ENCODE peak calls at places on chromosomes 7 and 10, in four cellular contexts. B is brain microvascular endothelial cell, G is pancreas, A is stomach. T is an unnamed sample.
A peak's percentile ranks its signal among the peaks of the same experiment; 100 is the strongest.

GRCh38 chr10:21292763-21293517 is 232.5 kb downstream of the SKIDA1 start:
- DNase-seq in G (no peak), A (no peak), B (peak; percentile 98), T (peak; percentile 34)

GRCh38 chr7:27101188-27101905 is 1.1 kb downstream of the HOXA2 start:
- DNase-seq in B (no peak), A (no peak), G (no peak), T (peak; percentile 39)

GRCh38 chr7:2978403-2978802 is 65.3 kb downstream of the CARD11 start:
- DNase-seq in A (peak; percentile 70), B (no peak), G (peak; percentile 62), T (peak; percentile 64)

GRCh38 chr7:51366930-51367613 is 50.5 kb upstream of the COBL start:
- DNase-seq in G (no peak), B (peak; percentile 40), A (peak; percentile 54), T (peak; percentile 45)

GRCh38 chr7:7653568-7654187 is 13.1 kb downstream of the UMAD1 start:
- DNase-seq in G (no peak), B (no peak), A (no peak), T (no peak)

GRCh38 chr10:86688398-86688921 is 20.1 kb downstream of the LDB3 start:
- DNase-seq in B (peak; percentile 56), A (peak; percentile 65), G (peak; percentile 61), T (peak; percentile 65)

GRCh38 chr10:94630017-94630688 is 53.4 kb upstream of the CYP2C18 start:
- DNase-seq in A (no peak), G (no peak), B (no peak), T (no peak)

GRCh38 chr7:2787251-2787968 is 56.7 kb downstream of the GNA12 start:
- DNase-seq in A (no peak), B (no peak), G (no peak), T (no peak)

GRCh38 chr10:102627141-102627445 is 17.2 kb upstream of the TRIM8 start:
- DNase-seq in G (no peak), A (no peak), B (no peak), T (no peak)
- H3K27ac ChIP-seq in G (peak overlapping the region; percentile 54), A (peak overlapping the region; percentile 87), B (peak overlapping the region; percentile 81), T (peak overlapping the region; percentile 75)

DNA sequence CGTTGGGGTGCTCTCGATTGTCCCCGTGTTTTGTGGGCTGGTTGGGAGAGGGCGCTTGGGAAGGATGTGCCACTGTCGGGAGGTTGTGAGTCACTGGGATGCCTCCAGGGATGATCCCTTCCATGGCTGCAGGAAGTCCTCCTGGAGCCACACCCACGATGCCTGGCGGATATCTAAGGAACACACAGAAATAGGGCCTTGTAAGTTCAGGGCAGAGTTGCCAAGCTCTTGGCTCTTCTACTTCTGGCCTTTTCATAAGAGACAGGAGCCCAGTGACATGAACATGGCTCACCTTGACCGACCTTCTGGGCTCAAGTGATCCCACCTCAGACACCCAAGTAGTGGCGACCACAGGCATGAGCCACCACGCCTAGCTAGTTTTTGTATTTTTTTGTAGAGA is 47.6 kb downstream of the ZRANB1 start:
- DNase-seq in G (no peak), A (no peak), B (no peak), T (no peak)
- H3K36me3 ChIP-seq in G (peaks cover 8% of the 10 kb centered on the region), A (peaks cover 99% of the 10 kb centered on the region), B (peaks cover 63% of the 10 kb centered on the region), T (no peaks in the 10 kb centered on the region)

DNA sequence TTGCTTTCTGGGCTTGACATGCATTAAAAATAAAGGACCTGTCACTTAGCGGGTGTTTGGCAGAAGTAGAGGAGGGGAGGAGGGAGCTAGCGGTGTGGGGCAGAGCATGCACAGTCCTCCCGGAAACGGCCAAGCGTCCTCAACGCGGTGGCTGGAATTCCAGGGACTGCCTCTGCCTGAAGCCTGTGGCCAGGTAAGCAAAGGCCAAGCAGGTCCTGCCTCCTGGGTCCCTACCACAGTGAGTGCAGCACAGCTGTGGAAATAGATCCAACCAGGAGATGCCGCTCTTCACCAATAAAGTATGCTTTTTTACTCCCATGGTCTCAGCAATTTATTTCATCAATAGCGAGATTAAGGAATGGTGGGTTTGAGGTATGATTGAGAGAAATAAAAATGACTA is 323.4 kb downstream of the WDR37 start:
- DNase-seq in G (no peak), A (peak; percentile 24), B (no peak), T (peak; percentile 8)
- TF ChIP-seq CTCF in G (no peak), A (no peak), B (no peak), T (no peak)

DNA sequence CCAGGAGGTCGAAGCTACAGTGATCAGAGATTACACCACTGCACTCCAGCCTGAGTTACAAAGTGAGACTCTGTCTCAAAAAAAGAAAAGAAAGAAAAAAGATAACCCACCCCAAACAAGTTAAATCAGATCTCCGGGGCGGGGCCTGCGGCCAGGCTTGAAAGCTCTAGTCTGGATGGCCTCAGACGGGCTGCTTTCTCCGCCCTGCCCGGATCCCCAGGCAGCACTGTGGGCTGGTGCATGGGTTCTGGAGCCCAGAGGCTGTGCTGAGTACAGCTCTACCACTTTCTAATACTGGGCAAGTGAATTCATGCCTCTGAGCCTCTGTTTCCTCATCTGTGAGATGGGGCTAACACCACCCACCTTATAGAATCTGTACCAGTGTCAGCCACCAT is 83.7 kb downstream of the ZMIZ1 start:
- DNase-seq in G (no peak), A (no peak), B (no peak), T (no peak)
- H3K27ac ChIP-seq in G (no peak overlapping the region), A (peak overlapping the region; percentile 91), B (peak overlapping the region; percentile 92), T (peak overlapping the region; percentile 42)

GRCh38 chr7:35891004-35891830 is 90.4 kb downstream of the SEPTIN7 start:
- DNase-seq in G (no peak), B (no peak), A (no peak), T (no peak)

GRCh38 chr7:35894721-35895120 is 93.9 kb downstream of the SEPTIN7 start:
- DNase-seq in B (no peak), A (no peak), G (no peak), T (no peak)

GRCh38 chr7:35889001-35889400 is 88.1 kb downstream of the SEPTIN7 start:
- DNase-seq in B (no peak), A (no peak), G (no peak), T (no peak)

GRCh38 chr7:35889870-35890269 is 89.0 kb downstream of the SEPTIN7 start:
- DNase-seq in A (no peak), G (no peak), B (no peak), T (no peak)

DNA sequence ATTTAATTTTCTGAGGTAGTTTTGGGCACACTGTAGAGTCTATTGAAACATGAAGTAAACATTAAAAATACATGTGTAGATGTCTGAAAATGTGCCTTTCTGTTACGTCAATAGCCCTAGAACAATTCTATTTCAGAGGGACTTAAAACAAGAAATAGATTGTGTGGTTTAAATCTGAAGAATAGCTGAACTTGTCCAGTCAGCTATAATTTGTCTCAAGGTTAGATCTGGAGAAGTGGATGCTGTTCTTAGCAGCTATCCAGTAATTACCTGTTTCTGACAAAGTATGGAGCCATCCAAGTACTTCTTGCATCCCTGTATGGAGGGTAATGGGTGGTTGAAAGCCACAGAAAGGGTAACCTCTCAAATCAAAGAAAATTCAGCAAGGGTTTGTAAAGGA is 92.8 kb downstream of the SEPTIN7 start:
- DNase-seq in A (no peak), B (no peak), G (no peak), T (no peak)
- H3K36me3 ChIP-seq in A (peaks cover 28% of the 10 kb centered on the region), B (peaks cover 5% of the 10 kb centered on the region), G (no peaks in the 10 kb centered on the region), T (no peaks in the 10 kb centered on the region)

GRCh38 chr7:102181517-102181916 is 105.2 kb upstream of the SH2B2 start:
- DNase-seq in A (no peak), B (no peak), G (no peak), T (no peak)
- TF ChIP-seq CTCF in A (no peak), B (no peak), G (no peak), T (no peak)

GRCh38 chr10:99341860-99342517 is 12.8 kb downstream of the CNNM1 start:
- DNase-seq in G (no peak), A (no peak), B (no peak), T (no peak)
- H3K27ac ChIP-seq in G (no peak overlapping the region), A (peak overlapping the region; percentile 50), B (no peak overlapping the region), T (no peak overlapping the region)

T was measured in colonic mucosa.